ENCODE peak calls at places on chromosomes 13 and 19, in ten cellular contexts. U is effector CD4-positive, alpha-beta T cell; Q is neural crest cell; M is left ventricle myocardium inferior; S is NCI-H446 treated with DMSO at 0.1 percent for 48 hours; K is small intestine; B is left cardiac atrium; T is heart left ventricle; A is T-helper 1 cell; G is nephron progenitor cell. C is an unnamed sample.

GRCh38 chr19:16917401-16917800 is 28.6 kb downstream of the F2RL3 start:
- DNase-seq in U (no peak), Q (no peak), M (no peak), S (no peak), K (no peak), B (no peak), T (no peak), A (no peak), G (no peak), C (no peak)

GRCh38 chr13:23674795-23675640 is 104.8 kb downstream of the TNFRSF19 start:
- DNase-seq in U (no peak), Q (no peak), M (no peak), S (no peak), K (no peak), B (no peak), T (no peak), A (no peak), G (no peak), C (no peak)

GRCh38 chr19:13138916-13139198 is 11.3 kb downstream of the STX10 start:
- DNase-seq in U (no peak), Q (no peak), M (no peak), S (no peak), K (no peak), B (no peak), T (no peak), A (no peak), G (no peak), C (no peak)

GRCh38 chr13:47457631-47458030 is 543.4 kb downstream of the SUCLA2 start:
- DNase-seq in U (no peak), Q (no peak), M (no peak), S (no peak), K (no peak), B (no peak), T (no peak), A (no peak), G (no peak), C (no peak)

GRCh38 chr19:7783991-7784421 is 21.0 kb downstream of the CLEC4M start:
- DNase-seq in U (no peak), Q (no peak), M (no peak), S (no peak), K (no peak), B (no peak), T (no peak), A (no peak), G (no peak), C (no peak)

GRCh38 chr13:100528353-100528752 is 60.2 kb downstream of the GGACT start:
- DNase-seq in U (no peak), Q (no peak), M (no peak), S (no peak), K (no peak), B (no peak), T (no peak), A (no peak), G (no peak), C (no peak)

GRCh38 chr19:35908977-35909683 is 1.0 kb upstream of the TYROBP start:
- DNase-seq in U (no peak), Q (no peak), M (peak; percentile 77), S (no peak), K (peak; percentile 8), B (peak; percentile 77), T (peak; percentile 77), A (no peak), G (no peak), C (peak; percentile 36)

GRCh38 chr19:46015080-46015960 is 7.5 kb downstream of the PGLYRP1 start:
- DNase-seq in U (peak; percentile 58), Q (peak; percentile 53), M (peak; percentile 45), S (no peak), K (peak; percentile 80), B (peak; percentile 80), T (peak; percentile 37), A (peak; percentile 62), G (peak; percentile 88), C (peak; percentile 76)

GRCh38 chr13:85512421-85512820 is 286.8 kb downstream of the SLITRK6 start:
- DNase-seq in U (no peak), Q (no peak), M (no peak), S (no peak), K (no peak), B (no peak), T (no peak), A (no peak), G (no peak), C (no peak)

GRCh38 chr13:51501096-51501495 is 48.3 kb upstream of the INTS6 start:
- DNase-seq in U (no peak), Q (no peak), M (no peak), S (no peak), K (no peak), B (no peak), T (no peak), A (no peak), G (no peak), C (no peak)

GRCh38 chr13:39202746-39203145 is 164.5 kb downstream of the NHLRC3 start:
- DNase-seq in U (no peak), Q (no peak), M (no peak), S (no peak), K (no peak), B (no peak), T (no peak), A (no peak), G (no peak), C (no peak)

GRCh38 chr19:35899547-35900214 is 659 bp downstream of the NFKBID start:
- DNase-seq in U (peak; percentile 83), Q (peak; percentile 47), M (peak; percentile 82), S (peak; percentile 53), K (peak; percentile 89), B (peak; percentile 88), T (peak; percentile 86), A (peak; percentile 83), G (peak; percentile 68), C (peak; percentile 93)

GRCh38 chr19:58059681-58060080 is 599 bp downstream of the ZNF135 start:
- DNase-seq in U (no peak), Q (no peak), M (no peak), S (no peak), K (no peak), B (no peak), T (no peak), A (no peak), G (no peak), C (no peak)

GRCh38 chr13:26485288-26485687 is 72.2 kb upstream of the WASF3 start:
- DNase-seq in U (no peak), Q (no peak), M (no peak), S (peak; percentile 14), K (no peak), B (no peak), T (no peak), A (no peak), G (no peak), C (no peak)

GRCh38 chr13:29435125-29435911 is 160.2 kb downstream of the SLC7A1 start:
- DNase-seq in U (no peak), Q (no peak), M (no peak), S (no peak), K (peak; percentile 3), B (no peak), T (peak; percentile 47), A (no peak), G (no peak), C (no peak)

GRCh38 chr19:40609561-40610395 is 8.6 kb downstream of the LTBP4 start:
- DNase-seq in U (peak; percentile 74), Q (peak; percentile 74), M (peak; percentile 90), S (peak; percentile 6), K (peak; percentile 96), B (peak; percentile 92), T (peak; percentile 93), A (peak; percentile 82), G (peak; percentile 93), C (peak; percentile 96)

GRCh38 chr13:112330066-112330465 is 46.1 kb upstream of the SPACA7 start:
- DNase-seq in U (no peak), Q (no peak), M (no peak), S (no peak), K (no peak), B (no peak), T (no peak), A (no peak), G (no peak), C (no peak)

GRCh38 chr19:494171-495046 is 1.9 kb upstream of the MADCAM1 start:
- DNase-seq in U (no peak), Q (no peak), M (no peak), S (no peak), K (no peak), B (no peak), T (no peak), A (peak; percentile 9), G (no peak), C (no peak)

GRCh38 chr13:49935171-49936084 is 712 bp downstream of the SPRYD7 start:
- DNase-seq in U (peak; percentile 14), Q (no peak), M (peak; percentile 36), S (no peak), K (peak; percentile 29), B (peak; percentile 51), T (peak; percentile 33), A (peak; percentile 19), G (peak; percentile 51), C (peak; percentile 32)

GRCh38 chr19:3360494-3361383 is 5.6 kb upstream of the NFIC start:
- DNase-seq in U (peak; percentile 61), Q (no peak), M (peak; percentile 85), S (no peak), K (peak; percentile 43), B (peak; percentile 74), T (peak; percentile 86), A (peak; percentile 62), G (peak; percentile 48), C (peak; percentile 87)

GRCh38 chr13:24097064-24097463 is 63.5 kb upstream of the SPATA13 start:
- DNase-seq in U (no peak), Q (no peak), M (no peak), S (no peak), K (no peak), B (no peak), T (no peak), A (no peak), G (no peak), C (no peak)

GRCh38 chr13:107680115-107680514 is 535.2 kb downstream of the LIG4 start:
- DNase-seq in U (no peak), Q (no peak), M (no peak), S (no peak), K (no peak), B (no peak), T (no peak), A (no peak), G (no peak), C (no peak)

GRCh38 chr19:8577247-8577646 is at the start of gene MYO1F:
- DNase-seq in U (no peak), Q (no peak), M (peak; percentile 65), S (no peak), K (no peak), B (peak; percentile 60), T (peak; percentile 63), A (no peak), G (no peak), C (peak; percentile 63)

GRCh38 chr13:45718992-45719391 is 16.9 kb downstream of the CBY2 start:
- DNase-seq in U (no peak), Q (no peak), M (no peak), S (no peak), K (no peak), B (no peak), T (no peak), A (no peak), G (no peak), C (no peak)

GRCh38 chr13:30526612-30527217 is 61.0 kb upstream of the HMGB1 start:
- DNase-seq in U (no peak), Q (peak; percentile 8), M (peak; percentile 18), S (no peak), K (no peak), B (no peak), T (peak; percentile 11), A (no peak), G (peak; percentile 6), C (no peak)

GRCh38 chr13:44436589-44437337 is 63.1 kb downstream of the SERP2 start:
- DNase-seq in U (peak; percentile 26), Q (peak; percentile 90), M (peak; percentile 95), S (peak; percentile 95), K (peak; percentile 94), B (peak; percentile 93), T (peak; percentile 96), A (no peak), G (peak; percentile 95), C (peak; percentile 45)

GRCh38 chr13:30341815-30342570 is 34.6 kb upstream of the KATNAL1 start:
- DNase-seq in U (no peak), Q (no peak), M (peak; percentile 89), S (peak; percentile 19), K (peak; percentile 29), B (peak; percentile 90), T (peak; percentile 82), A (no peak), G (no peak), C (no peak)

GRCh38 chr19:1286859-1287621 is 1.4 kb downstream of the EFNA2 start:
- DNase-seq in U (no peak), Q (no peak), M (no peak), S (no peak), K (no peak), B (no peak), T (no peak), A (no peak), G (peak; percentile 51), C (no peak)

C was measured in GM13977.